ENCODE peak calls at places on chromosomes 13 and 19, in eight cellular contexts. One of them, this sample, is unnamed.

GRCh38 chr19:47663435-47663910 is 49.7 kb upstream of the EHD2 start:
- DNase-seq in heart left ventricle: no peak
- DNase-seq in colonic mucosa: no peak
- DNase-seq in H1: no peak
- DNase-seq in fibroblast of the aortic adventitia: peak; percentile 97
- DNase-seq in cardiac muscle cell: no peak
- DNase-seq in left lung: no peak
- DNase-seq in AG09309: peak; percentile 95
- DNase-seq in this sample: no peak

GRCh38 chr13:100068532-100068931 is 20.4 kb upstream of the PCCA start:
- DNase-seq in heart left ventricle: no peak
- DNase-seq in colonic mucosa: no peak
- DNase-seq in H1: no peak
- DNase-seq in fibroblast of the aortic adventitia: no peak
- DNase-seq in cardiac muscle cell: no peak
- DNase-seq in left lung: no peak
- DNase-seq in AG09309: no peak
- DNase-seq in this sample: no peak

GRCh38 chr13:95258098-95258497 is 43.2 kb downstream of the ABCC4 start:
- DNase-seq in heart left ventricle: no peak
- DNase-seq in colonic mucosa: no peak
- DNase-seq in H1: no peak
- DNase-seq in fibroblast of the aortic adventitia: no peak
- DNase-seq in cardiac muscle cell: no peak
- DNase-seq in left lung: no peak
- DNase-seq in AG09309: no peak
- DNase-seq in this sample: no peak

GRCh38 chr13:76004411-76004810 is 368.3 kb downstream of the LMO7 start:
- DNase-seq in heart left ventricle: no peak
- DNase-seq in colonic mucosa: no peak
- DNase-seq in H1: no peak
- DNase-seq in fibroblast of the aortic adventitia: peak; percentile 57
- DNase-seq in cardiac muscle cell: no peak
- DNase-seq in left lung: no peak
- DNase-seq in AG09309: no peak
- DNase-seq in this sample: no peak

GRCh38 chr19:6772028-6772865 is at the start of gene VAV1:
- DNase-seq in heart left ventricle: peak; percentile 68
- DNase-seq in colonic mucosa: peak; percentile 74
- DNase-seq in H1: no peak
- DNase-seq in fibroblast of the aortic adventitia: no peak
- DNase-seq in cardiac muscle cell: no peak
- DNase-seq in left lung: peak; percentile 83
- DNase-seq in AG09309: no peak
- DNase-seq in this sample: peak; percentile 90

GRCh38 chr13:23674795-23675640 is 104.8 kb downstream of the TNFRSF19 start:
- DNase-seq in heart left ventricle: no peak
- DNase-seq in colonic mucosa: no peak
- DNase-seq in H1: no peak
- DNase-seq in fibroblast of the aortic adventitia: peak; percentile 88
- DNase-seq in cardiac muscle cell: no peak
- DNase-seq in left lung: no peak
- DNase-seq in AG09309: peak; percentile 46
- DNase-seq in this sample: no peak

GRCh38 chr19:48954011-48954594 is 572 bp upstream of the BAX start:
- DNase-seq in heart left ventricle: no peak
- DNase-seq in colonic mucosa: peak; percentile 38
- DNase-seq in H1: no peak
- DNase-seq in fibroblast of the aortic adventitia: no peak
- DNase-seq in cardiac muscle cell: no peak
- DNase-seq in left lung: no peak
- DNase-seq in AG09309: no peak
- DNase-seq in this sample: no peak

GRCh38 chr19:4057913-4058695 is 8.6 kb downstream of the ZBTB7A start:
- DNase-seq in heart left ventricle: peak; percentile 86
- DNase-seq in colonic mucosa: peak; percentile 84
- DNase-seq in H1: no peak
- DNase-seq in fibroblast of the aortic adventitia: peak; percentile 90
- DNase-seq in cardiac muscle cell: no peak
- DNase-seq in left lung: peak; percentile 90
- DNase-seq in AG09309: peak; percentile 63
- DNase-seq in this sample: peak; percentile 98

GRCh38 chr19:33674575-33675367 is 53.0 kb downstream of the CHST8 start:
- DNase-seq in heart left ventricle: no peak
- DNase-seq in colonic mucosa: no peak
- DNase-seq in H1: no peak
- DNase-seq in fibroblast of the aortic adventitia: no peak
- DNase-seq in cardiac muscle cell: no peak
- DNase-seq in left lung: no peak
- DNase-seq in AG09309: no peak
- DNase-seq in this sample: no peak

GRCh38 chr13:107441279-107441678 is 774.1 kb downstream of the LIG4 start:
- DNase-seq in heart left ventricle: no peak
- DNase-seq in colonic mucosa: no peak
- DNase-seq in H1: no peak
- DNase-seq in fibroblast of the aortic adventitia: peak; percentile 22
- DNase-seq in cardiac muscle cell: no peak
- DNase-seq in left lung: no peak
- DNase-seq in AG09309: no peak
- DNase-seq in this sample: no peak

GRCh38 chr13:91372813-91373420 is 25.4 kb downstream of the MIR17HG start:
- DNase-seq in heart left ventricle: no peak
- DNase-seq in colonic mucosa: no peak
- DNase-seq in H1: no peak
- DNase-seq in fibroblast of the aortic adventitia: no peak
- DNase-seq in cardiac muscle cell: no peak
- DNase-seq in left lung: no peak
- DNase-seq in AG09309: no peak
- DNase-seq in this sample: no peak

GRCh38 chr19:50535672-50536071 is 22.0 kb upstream of the ASPDH start:
- DNase-seq in heart left ventricle: no peak
- DNase-seq in colonic mucosa: no peak
- DNase-seq in H1: no peak
- DNase-seq in fibroblast of the aortic adventitia: no peak
- DNase-seq in cardiac muscle cell: no peak
- DNase-seq in left lung: no peak
- DNase-seq in AG09309: no peak
- DNase-seq in this sample: no peak

GRCh38 chr19:50537306-50537685 is 23.6 kb upstream of the ASPDH start:
- DNase-seq in heart left ventricle: no peak
- DNase-seq in colonic mucosa: no peak
- DNase-seq in H1: no peak
- DNase-seq in fibroblast of the aortic adventitia: no peak
- DNase-seq in cardiac muscle cell: no peak
- DNase-seq in left lung: no peak
- DNase-seq in AG09309: no peak
- DNase-seq in this sample: no peak

GRCh38 chr19:50537769-50538230 is 24.1 kb upstream of the ASPDH start:
- DNase-seq in heart left ventricle: peak; percentile 72
- DNase-seq in colonic mucosa: peak; percentile 81
- DNase-seq in H1: peak; percentile 99
- DNase-seq in fibroblast of the aortic adventitia: peak; percentile 68
- DNase-seq in cardiac muscle cell: peak; percentile 95
- DNase-seq in left lung: peak; percentile 71
- DNase-seq in AG09309: peak; percentile 28
- DNase-seq in this sample: no peak

GRCh38 chr19:50534478-50534877 is 20.8 kb upstream of the ASPDH start:
- DNase-seq in heart left ventricle: no peak
- DNase-seq in colonic mucosa: no peak
- DNase-seq in H1: no peak
- DNase-seq in fibroblast of the aortic adventitia: no peak
- DNase-seq in cardiac muscle cell: no peak
- DNase-seq in left lung: no peak
- DNase-seq in AG09309: no peak
- DNase-seq in this sample: no peak

DNA sequence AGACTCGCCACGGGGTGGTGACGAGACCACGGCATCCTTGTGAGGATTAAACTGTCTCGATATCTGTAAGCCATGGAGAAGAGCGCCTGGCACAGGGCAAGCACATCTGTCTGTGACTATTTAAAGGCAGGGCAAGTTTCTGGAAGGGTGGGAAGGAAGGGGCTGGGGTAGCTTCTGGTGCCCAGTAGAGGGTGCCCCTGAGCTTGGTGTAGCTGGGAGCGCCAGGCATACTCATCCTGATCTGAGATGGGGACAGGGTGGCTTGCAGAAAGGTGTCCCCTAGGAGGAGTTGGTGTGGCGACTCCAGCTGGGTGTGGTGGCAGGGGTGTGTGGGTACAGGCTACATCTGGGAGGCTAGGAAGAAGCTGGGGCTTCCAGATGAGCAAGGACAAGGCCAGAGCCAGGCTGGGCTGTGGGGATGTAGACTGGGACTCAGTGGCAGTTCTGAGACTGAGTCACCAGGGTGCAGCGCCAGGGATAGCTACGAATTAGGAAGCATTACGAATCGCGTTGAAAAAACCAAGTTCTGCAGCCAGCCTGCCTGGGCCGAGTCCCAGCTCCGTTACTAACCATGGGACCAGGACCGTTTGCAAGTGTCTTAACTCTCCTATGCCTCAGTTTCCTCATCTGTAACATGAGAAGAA is 23.1 kb upstream of the ASPDH start:
- DNase-seq in heart left ventricle: no peak
- DNase-seq in colonic mucosa: no peak
- DNase-seq in H1: no peak
- DNase-seq in fibroblast of the aortic adventitia: no peak
- DNase-seq in cardiac muscle cell: no peak
- DNase-seq in left lung: no peak
- DNase-seq in AG09309: no peak
- DNase-seq in this sample: no peak
- TF ChIP-seq CTCF in heart left ventricle: no peak
- TF ChIP-seq CTCF in colonic mucosa: no peak
- TF ChIP-seq CTCF in H1: peak; percentile 27
- TF ChIP-seq CTCF in fibroblast of the aortic adventitia: no peak
- TF ChIP-seq CTCF in cardiac muscle cell: no peak
- TF ChIP-seq CTCF in left lung: no peak
- TF ChIP-seq CTCF in AG09309: no peak
- TF ChIP-seq CTCF in this sample: no peak

GRCh38 chr13:31409678-31410356 is 210.0 kb downstream of the B3GLCT start:
- DNase-seq in heart left ventricle: no peak
- DNase-seq in colonic mucosa: peak; percentile 28
- DNase-seq in H1: no peak
- DNase-seq in fibroblast of the aortic adventitia: peak; percentile 16
- DNase-seq in cardiac muscle cell: no peak
- DNase-seq in left lung: no peak
- DNase-seq in AG09309: no peak
- DNase-seq in this sample: no peak
- TF ChIP-seq CTCF in heart left ventricle: no peak
- TF ChIP-seq CTCF in colonic mucosa: no peak
- TF ChIP-seq CTCF in H1: peak; percentile 18
- TF ChIP-seq CTCF in fibroblast of the aortic adventitia: peak; percentile 32
- TF ChIP-seq CTCF in cardiac muscle cell: peak; percentile 27
- TF ChIP-seq CTCF in left lung: no peak
- TF ChIP-seq CTCF in AG09309: peak; percentile 32
- TF ChIP-seq CTCF in this sample: no peak

DNA sequence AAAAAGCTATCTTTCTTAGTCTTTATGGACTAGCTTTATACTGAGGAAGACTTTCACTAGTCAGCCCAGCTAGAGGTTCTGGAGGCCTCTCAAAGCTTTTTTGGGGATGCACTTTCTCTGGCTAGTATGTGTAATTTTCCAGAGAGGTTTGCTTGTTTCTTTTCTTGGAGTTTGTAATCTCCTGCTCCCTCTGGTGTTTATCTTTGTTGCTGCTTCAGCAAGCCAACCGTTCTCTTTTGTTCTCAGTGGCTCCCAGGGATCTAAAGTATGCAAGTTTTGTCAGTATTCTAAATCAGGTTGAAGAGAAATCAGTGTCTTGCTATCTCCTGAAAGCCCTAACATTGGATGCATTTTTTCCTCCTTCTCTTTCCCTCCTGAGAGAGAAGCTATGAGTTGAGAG is 121.1 kb upstream of the MYO16 start:
- DNase-seq in heart left ventricle: no peak
- DNase-seq in colonic mucosa: no peak
- DNase-seq in H1: no peak
- DNase-seq in fibroblast of the aortic adventitia: peak; percentile 51
- DNase-seq in cardiac muscle cell: peak; percentile 39
- DNase-seq in left lung: no peak
- DNase-seq in AG09309: no peak
- DNase-seq in this sample: no peak
- TF ChIP-seq CTCF in heart left ventricle: peak; percentile 30
- TF ChIP-seq CTCF in colonic mucosa: peak; percentile 18
- TF ChIP-seq CTCF in H1: peak; percentile 70
- TF ChIP-seq CTCF in fibroblast of the aortic adventitia: peak; percentile 61
- TF ChIP-seq CTCF in cardiac muscle cell: peak; percentile 33
- TF ChIP-seq CTCF in left lung: peak; percentile 41
- TF ChIP-seq CTCF in AG09309: no peak
- TF ChIP-seq CTCF in this sample: peak; percentile 55

GRCh38 chr19:54435551-54436016 is 13.4 kb upstream of the LENG8 start:
- DNase-seq in heart left ventricle: no peak
- DNase-seq in colonic mucosa: no peak
- DNase-seq in H1: peak; percentile 57
- DNase-seq in fibroblast of the aortic adventitia: no peak
- DNase-seq in cardiac muscle cell: no peak
- DNase-seq in left lung: no peak
- DNase-seq in AG09309: no peak
- DNase-seq in this sample: no peak

GRCh38 chr19:54440641-54441040 is 8.4 kb upstream of the LENG8 start:
- DNase-seq in heart left ventricle: no peak
- DNase-seq in colonic mucosa: no peak
- DNase-seq in H1: no peak
- DNase-seq in fibroblast of the aortic adventitia: no peak
- DNase-seq in cardiac muscle cell: no peak
- DNase-seq in left lung: no peak
- DNase-seq in AG09309: no peak
- DNase-seq in this sample: no peak

GRCh38 chr19:54436561-54437229 is 12.3 kb upstream of the LENG8 start:
- DNase-seq in heart left ventricle: no peak
- DNase-seq in colonic mucosa: no peak
- DNase-seq in H1: no peak
- DNase-seq in fibroblast of the aortic adventitia: no peak
- DNase-seq in cardiac muscle cell: no peak
- DNase-seq in left lung: no peak
- DNase-seq in AG09309: no peak
- DNase-seq in this sample: no peak

GRCh38 chr19:54436031-54436523 is 12.9 kb upstream of the LENG8 start:
- DNase-seq in heart left ventricle: no peak
- DNase-seq in colonic mucosa: no peak
- DNase-seq in H1: peak; percentile 61
- DNase-seq in fibroblast of the aortic adventitia: no peak
- DNase-seq in cardiac muscle cell: peak; percentile 23
- DNase-seq in left lung: no peak
- DNase-seq in AG09309: no peak
- DNase-seq in this sample: no peak

DNA sequence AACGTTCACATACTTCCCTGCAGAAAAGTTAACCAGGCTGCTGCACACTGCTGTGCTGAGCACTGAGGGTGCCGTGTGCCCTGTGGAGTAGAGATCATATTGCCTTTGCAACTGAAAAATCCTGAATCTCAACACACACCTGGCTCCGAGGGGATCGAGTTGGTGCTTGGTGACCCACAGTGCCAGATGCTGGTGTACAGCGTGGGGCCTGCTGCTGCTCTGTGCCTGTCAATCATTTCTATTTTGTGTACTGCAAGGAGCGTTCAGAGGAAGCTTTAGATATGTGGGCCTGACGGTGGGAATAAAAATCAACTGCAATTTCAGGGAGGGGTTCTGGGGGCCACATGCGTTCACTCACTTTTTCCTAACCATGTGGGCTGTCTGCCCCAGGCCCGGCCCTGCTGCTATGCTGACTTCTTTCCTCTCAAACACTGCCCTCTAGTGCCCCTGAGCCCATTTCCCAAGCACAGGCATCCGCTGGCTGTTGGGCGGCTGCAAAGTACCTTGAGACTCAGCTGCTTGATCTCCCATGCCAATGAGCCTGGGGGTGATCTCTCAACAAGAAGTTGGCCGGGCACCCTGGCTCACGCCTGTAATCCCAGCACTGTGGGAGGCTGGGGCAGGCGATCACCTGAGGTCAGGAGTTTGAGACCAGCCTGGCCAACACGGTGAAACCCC is 9.7 kb upstream of the LENG8 start:
- DNase-seq in heart left ventricle: no peak
- DNase-seq in colonic mucosa: no peak
- DNase-seq in H1: peak; percentile 78
- DNase-seq in fibroblast of the aortic adventitia: no peak
- DNase-seq in cardiac muscle cell: peak; percentile 70
- DNase-seq in left lung: no peak
- DNase-seq in AG09309: no peak
- DNase-seq in this sample: no peak
- TF ChIP-seq CTCF in heart left ventricle: no peak
- TF ChIP-seq CTCF in colonic mucosa: no peak
- TF ChIP-seq CTCF in H1: peak; percentile 88
- TF ChIP-seq CTCF in fibroblast of the aortic adventitia: peak; percentile 40
- TF ChIP-seq CTCF in cardiac muscle cell: peak; percentile 65
- TF ChIP-seq CTCF in left lung: no peak
- TF ChIP-seq CTCF in AG09309: peak; percentile 35
- TF ChIP-seq CTCF in this sample: peak; percentile 24